ENCODE peak calls at places on chromosome 9, in eight cellular contexts. One of them, this sample, is unnamed.

GRCh38 chr9:95239071-95239470 is 78.4 kb downstream of the FANCC start:
- DNase-seq in coronary artery: no peak
- DNase-seq in right atrium auricular region: no peak
- DNase-seq in fibroblast of pulmonary artery: no peak
- DNase-seq in MCF 10A: no peak
- DNase-seq in glutamatergic neuron: no peak
- DNase-seq in NB4: no peak
- DNase-seq in IMR-90: no peak
- DNase-seq in this sample: no peak

GRCh38 chr9:15403155-15403554 is 19.5 kb upstream of the SNAPC3 start:
- DNase-seq in IMR-90: no peak
- DNase-seq in coronary artery: no peak
- DNase-seq in MCF 10A: peak
- DNase-seq in right atrium auricular region: no peak
- DNase-seq in fibroblast of pulmonary artery: no peak
- DNase-seq in glutamatergic neuron: no peak
- DNase-seq in NB4: peak
- DNase-seq in this sample: peak

GRCh38 chr9:116287721-116288120 is 134.1 kb downstream of the PAPPA start:
- DNase-seq in glutamatergic neuron: no peak
- DNase-seq in NB4: no peak
- DNase-seq in fibroblast of pulmonary artery: peak
- DNase-seq in MCF 10A: peak
- DNase-seq in IMR-90: peak
- DNase-seq in right atrium auricular region: no peak
- DNase-seq in coronary artery: no peak
- DNase-seq in this sample: no peak

GRCh38 chr9:97923529-97924108 is 1.3 kb upstream of the TRMO start:
- DNase-seq in IMR-90: peak
- DNase-seq in MCF 10A: peak
- DNase-seq in right atrium auricular region: peak
- DNase-seq in fibroblast of pulmonary artery: peak
- DNase-seq in NB4: peak
- DNase-seq in coronary artery: no peak
- DNase-seq in glutamatergic neuron: peak
- DNase-seq in this sample: peak

GRCh38 chr9:78439192-78439865 is 142.4 kb downstream of the PSAT1 start:
- DNase-seq in MCF 10A: peak
- DNase-seq in coronary artery: peak
- DNase-seq in glutamatergic neuron: peak
- DNase-seq in NB4: peak
- DNase-seq in IMR-90: peak
- DNase-seq in fibroblast of pulmonary artery: peak
- DNase-seq in right atrium auricular region: peak
- DNase-seq in this sample: peak

GRCh38 chr9:20112367-20112766 is 323.5 kb upstream of the SLC24A2 start:
- DNase-seq in right atrium auricular region: no peak
- DNase-seq in IMR-90: no peak
- DNase-seq in MCF 10A: no peak
- DNase-seq in glutamatergic neuron: no peak
- DNase-seq in NB4: no peak
- DNase-seq in fibroblast of pulmonary artery: no peak
- DNase-seq in coronary artery: no peak
- DNase-seq in this sample: no peak

GRCh38 chr9:86354882-86355399 is 731 bp upstream of the TUT7 start:
- DNase-seq in IMR-90: no peak
- DNase-seq in glutamatergic neuron: no peak
- DNase-seq in fibroblast of pulmonary artery: peak
- DNase-seq in right atrium auricular region: no peak
- DNase-seq in coronary artery: no peak
- DNase-seq in NB4: no peak
- DNase-seq in MCF 10A: no peak
- DNase-seq in this sample: no peak

GRCh38 chr9:134099123-134099761 is 31.4 kb upstream of the BRD3 start:
- DNase-seq in MCF 10A: peak
- DNase-seq in coronary artery: no peak
- DNase-seq in NB4: peak
- DNase-seq in glutamatergic neuron: no peak
- DNase-seq in fibroblast of pulmonary artery: peak
- DNase-seq in IMR-90: peak
- DNase-seq in right atrium auricular region: no peak
- DNase-seq in this sample: peak

GRCh38 chr9:593809-594208 is 247.7 kb upstream of the DMRT1 start:
- DNase-seq in glutamatergic neuron: no peak
- DNase-seq in IMR-90: no peak
- DNase-seq in fibroblast of pulmonary artery: no peak
- DNase-seq in coronary artery: no peak
- DNase-seq in right atrium auricular region: no peak
- DNase-seq in MCF 10A: no peak
- DNase-seq in NB4: no peak
- DNase-seq in this sample: no peak

GRCh38 chr9:114525505-114525904 is 20.2 kb upstream of the WHRN start:
- DNase-seq in MCF 10A: peak
- DNase-seq in fibroblast of pulmonary artery: peak
- DNase-seq in NB4: no peak
- DNase-seq in right atrium auricular region: no peak
- DNase-seq in IMR-90: peak
- DNase-seq in coronary artery: no peak
- DNase-seq in glutamatergic neuron: no peak
- DNase-seq in this sample: no peak

GRCh38 chr9:21965401-21965951 is 28.7 kb downstream of the CDKN2A start:
- DNase-seq in right atrium auricular region: no peak
- DNase-seq in fibroblast of pulmonary artery: peak
- DNase-seq in MCF 10A: no peak
- DNase-seq in coronary artery: no peak
- DNase-seq in IMR-90: peak
- DNase-seq in glutamatergic neuron: peak
- DNase-seq in NB4: no peak
- DNase-seq in this sample: peak

GRCh38 chr9:88747768-88748167 is 212.8 kb downstream of the NXNL2 start:
- DNase-seq in NB4: peak
- DNase-seq in MCF 10A: peak
- DNase-seq in right atrium auricular region: peak
- DNase-seq in IMR-90: peak
- DNase-seq in coronary artery: peak
- DNase-seq in fibroblast of pulmonary artery: peak
- DNase-seq in glutamatergic neuron: no peak
- DNase-seq in this sample: no peak

GRCh38 chr9:131382850-131383729 is 10.8 kb upstream of the PRRC2B start:
- DNase-seq in IMR-90: peak
- DNase-seq in glutamatergic neuron: no peak
- DNase-seq in right atrium auricular region: peak
- DNase-seq in coronary artery: no peak
- DNase-seq in fibroblast of pulmonary artery: peak
- DNase-seq in MCF 10A: peak
- DNase-seq in NB4: no peak
- DNase-seq in this sample: no peak

DNA sequence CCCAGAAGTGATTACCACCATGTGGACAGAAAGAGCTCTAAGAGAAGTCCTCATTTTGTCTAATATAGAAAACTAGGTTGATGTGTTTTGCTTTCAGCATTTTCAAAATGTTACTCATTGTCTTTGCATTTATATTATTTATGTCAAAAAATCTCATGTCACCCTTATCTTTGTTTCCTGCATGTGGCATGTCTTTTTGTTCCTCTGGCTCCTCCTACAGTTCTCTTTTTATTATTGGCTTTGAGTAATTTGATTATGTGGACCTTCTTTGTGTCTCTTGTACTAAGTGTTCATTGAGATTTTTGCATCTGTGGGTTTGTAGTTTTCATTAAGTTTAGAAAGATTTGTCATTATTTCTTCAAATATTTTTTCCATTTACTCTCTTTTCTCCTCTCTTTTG is 58.8 kb downstream of the GNG10 start:
- DNase-seq in fibroblast of pulmonary artery: peak
- DNase-seq in glutamatergic neuron: no peak
- DNase-seq in coronary artery: no peak
- DNase-seq in IMR-90: peak
- DNase-seq in right atrium auricular region: no peak
- DNase-seq in MCF 10A: no peak
- DNase-seq in NB4: peak
- DNase-seq in this sample: no peak
- TF ChIP-seq CTCF in fibroblast of pulmonary artery: peak
- TF ChIP-seq CTCF in glutamatergic neuron: no peak
- TF ChIP-seq CTCF in coronary artery: no peak
- TF ChIP-seq CTCF in IMR-90: peak
- TF ChIP-seq CTCF in right atrium auricular region: no peak
- TF ChIP-seq CTCF in MCF 10A: no peak
- TF ChIP-seq CTCF in NB4: no peak
- TF ChIP-seq CTCF in this sample: no peak

DNA sequence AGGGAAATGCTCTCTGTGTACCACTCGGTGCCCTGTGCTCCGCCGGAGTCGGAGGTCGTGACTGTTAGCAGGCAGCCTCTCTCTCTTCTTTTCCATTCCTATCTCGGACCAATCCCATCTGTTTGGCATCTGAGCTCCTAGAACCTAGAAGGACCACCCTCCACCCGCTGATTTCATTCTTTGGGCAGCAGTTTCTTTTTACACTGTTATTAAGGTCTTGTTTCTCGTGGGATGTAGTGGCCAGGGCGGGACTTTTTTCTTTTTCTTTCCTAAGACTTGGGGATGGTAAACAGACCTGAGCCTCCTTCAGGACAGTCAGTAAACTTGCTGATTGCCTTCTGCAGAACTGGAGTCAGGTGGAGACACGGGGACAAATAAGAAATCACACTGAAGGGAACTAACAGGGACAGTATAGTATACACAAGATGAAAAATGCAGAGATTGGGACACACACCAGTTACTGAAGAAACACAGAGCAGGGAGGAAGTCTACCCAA is 496 bp downstream of the URM1 start:
- DNase-seq in MCF 10A: no peak
- DNase-seq in NB4: peak
- DNase-seq in IMR-90: no peak
- DNase-seq in right atrium auricular region: no peak
- DNase-seq in glutamatergic neuron: no peak
- DNase-seq in fibroblast of pulmonary artery: no peak
- DNase-seq in coronary artery: no peak
- DNase-seq in this sample: no peak
- TF ChIP-seq CTCF in MCF 10A: no peak
- TF ChIP-seq CTCF in NB4: no peak
- TF ChIP-seq CTCF in IMR-90: no peak
- TF ChIP-seq CTCF in right atrium auricular region: no peak
- TF ChIP-seq CTCF in glutamatergic neuron: no peak
- TF ChIP-seq CTCF in fibroblast of pulmonary artery: no peak
- TF ChIP-seq CTCF in coronary artery: no peak
- TF ChIP-seq CTCF in this sample: no peak

DNA sequence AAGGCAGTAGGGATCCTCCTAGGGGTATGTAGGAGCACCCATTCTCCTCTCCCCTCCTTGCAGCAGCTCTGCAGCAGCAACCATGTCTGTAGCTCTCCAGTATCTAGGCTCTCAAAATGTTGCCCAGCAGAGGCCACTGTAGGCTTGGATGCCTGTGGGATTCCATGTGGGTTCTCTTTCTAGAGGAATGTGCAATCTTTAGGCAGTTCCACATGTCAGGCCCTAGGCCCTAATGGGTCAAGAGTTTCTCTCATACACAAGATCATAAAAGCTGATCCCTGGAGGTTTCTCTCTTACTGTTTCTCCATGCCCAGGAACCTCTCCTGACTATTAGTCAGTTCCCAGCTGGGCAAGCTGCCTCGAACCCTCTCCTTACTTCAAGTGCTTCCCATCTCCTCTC is 215.8 kb downstream of the FRMD3 start:
- DNase-seq in IMR-90: no peak
- DNase-seq in right atrium auricular region: no peak
- DNase-seq in coronary artery: no peak
- DNase-seq in MCF 10A: no peak
- DNase-seq in glutamatergic neuron: no peak
- DNase-seq in NB4: no peak
- DNase-seq in fibroblast of pulmonary artery: no peak
- DNase-seq in this sample: no peak
- TF ChIP-seq CTCF in IMR-90: no peak
- TF ChIP-seq CTCF in right atrium auricular region: no peak
- TF ChIP-seq CTCF in coronary artery: no peak
- TF ChIP-seq CTCF in MCF 10A: no peak
- TF ChIP-seq CTCF in glutamatergic neuron: no peak
- TF ChIP-seq CTCF in NB4: no peak
- TF ChIP-seq CTCF in fibroblast of pulmonary artery: no peak
- TF ChIP-seq CTCF in this sample: no peak

DNA sequence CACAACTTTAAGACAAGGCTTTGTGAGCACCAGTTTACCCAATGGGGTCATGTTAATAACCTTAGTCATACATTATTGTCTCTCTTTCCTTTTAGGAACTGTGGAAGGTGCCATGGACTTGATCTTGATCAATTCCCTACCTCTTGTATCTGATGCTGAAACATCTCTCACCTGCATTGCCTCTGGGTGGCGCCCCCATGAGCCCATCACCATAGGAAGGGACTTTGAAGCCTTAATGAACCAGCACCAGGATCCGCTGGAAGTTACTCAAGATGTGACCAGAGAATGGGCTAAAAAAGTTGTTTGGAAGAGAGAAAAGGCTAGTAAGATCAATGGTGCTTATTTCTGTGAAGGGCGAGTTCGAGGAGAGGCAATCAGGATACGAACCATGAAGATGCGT is 48.7 kb downstream of the TEK start:
- DNase-seq in glutamatergic neuron: no peak
- DNase-seq in right atrium auricular region: no peak
- DNase-seq in IMR-90: no peak
- DNase-seq in NB4: no peak
- DNase-seq in fibroblast of pulmonary artery: no peak
- DNase-seq in MCF 10A: no peak
- DNase-seq in coronary artery: no peak
- DNase-seq in this sample: no peak
- TF ChIP-seq CTCF in glutamatergic neuron: no peak
- TF ChIP-seq CTCF in right atrium auricular region: no peak
- TF ChIP-seq CTCF in IMR-90: no peak
- TF ChIP-seq CTCF in NB4: no peak
- TF ChIP-seq CTCF in fibroblast of pulmonary artery: no peak
- TF ChIP-seq CTCF in MCF 10A: no peak
- TF ChIP-seq CTCF in coronary artery: no peak
- TF ChIP-seq CTCF in this sample: no peak

DNA sequence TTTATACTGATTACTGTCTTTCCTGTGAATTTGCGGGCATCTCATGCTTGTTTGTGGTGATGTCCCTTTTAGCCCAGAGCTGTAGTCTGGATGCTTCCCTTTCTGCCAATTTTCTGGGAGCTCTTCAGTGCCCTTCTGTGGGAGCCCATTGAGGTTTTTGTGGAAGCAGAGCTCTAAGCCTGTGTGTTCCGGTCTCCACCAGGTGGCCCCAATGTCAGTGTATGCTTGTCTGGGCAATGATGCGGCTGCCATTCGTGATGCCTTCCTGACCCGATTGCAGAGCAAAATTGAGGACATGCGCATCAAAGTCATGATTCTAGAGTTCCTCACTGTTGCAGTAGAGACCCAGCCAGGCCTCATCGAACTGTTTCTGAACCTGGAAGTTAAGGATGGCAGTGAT is 35.1 kb downstream of the SH3GLB2 start:
- DNase-seq in NB4: no peak
- DNase-seq in glutamatergic neuron: peak
- DNase-seq in fibroblast of pulmonary artery: peak
- DNase-seq in right atrium auricular region: no peak
- DNase-seq in coronary artery: no peak
- DNase-seq in MCF 10A: no peak
- DNase-seq in IMR-90: no peak
- DNase-seq in this sample: no peak
- TF ChIP-seq CTCF in NB4: peak
- TF ChIP-seq CTCF in glutamatergic neuron: peak
- TF ChIP-seq CTCF in fibroblast of pulmonary artery: peak
- TF ChIP-seq CTCF in right atrium auricular region: peak
- TF ChIP-seq CTCF in coronary artery: no peak
- TF ChIP-seq CTCF in MCF 10A: peak
- TF ChIP-seq CTCF in IMR-90: peak
- TF ChIP-seq CTCF in this sample: no peak

GRCh38 chr9:110114888-110115259 is 93.1 kb downstream of the C9orf152 start:
- DNase-seq in fibroblast of pulmonary artery: peak
- DNase-seq in glutamatergic neuron: peak
- DNase-seq in IMR-90: peak
- DNase-seq in right atrium auricular region: no peak
- DNase-seq in coronary artery: no peak
- DNase-seq in NB4: no peak
- DNase-seq in MCF 10A: no peak
- DNase-seq in this sample: no peak
- TF ChIP-seq CTCF in fibroblast of pulmonary artery: peak
- TF ChIP-seq CTCF in glutamatergic neuron: no peak
- TF ChIP-seq CTCF in IMR-90: no peak
- TF ChIP-seq CTCF in right atrium auricular region: no peak
- TF ChIP-seq CTCF in coronary artery: no peak
- TF ChIP-seq CTCF in NB4: no peak
- TF ChIP-seq CTCF in MCF 10A: no peak
- TF ChIP-seq CTCF in this sample: no peak